ENCODE peak calls at places on chromosomes 16 and 17, in nine cellular contexts. W is brain microvascular endothelial cell, P is pancreas, M is heart right ventricle, O is tibial nerve, Y is BE2C, G is MG63, V is Karpas-422, B is body of pancreas. T is an unnamed sample.

GRCh38 chr16:730666-731509 is 4.0 kb downstream of the HAGHL start:
- DNase-seq in P (peak; percentile 50), W (no peak), M (no peak), G (no peak), Y (no peak), V (peak; percentile 54), B (no peak), O (no peak), T (no peak)

GRCh38 chr17:1779571-1780074 is 17.8 kb downstream of the SERPINF1 start:
- DNase-seq in V (no peak), O (peak; percentile 97), G (peak; percentile 75), Y (no peak), B (peak; percentile 52), W (peak; percentile 94), P (no peak), M (peak; percentile 58), T (no peak)

GRCh38 chr16:49929606-49930005 is 73.7 kb upstream of the ZNF423 start:
- DNase-seq in O (no peak), P (no peak), W (no peak), V (no peak), M (no peak), B (no peak), Y (no peak), G (no peak), T (no peak)

GRCh38 chr17:67055811-67056745 is 11.7 kb downstream of the CACNG1 start:
- DNase-seq in W (no peak), P (no peak), O (no peak), Y (no peak), G (no peak), M (no peak), V (peak; percentile 65), B (peak; percentile 16), T (peak; percentile 55)

GRCh38 chr17:65495255-65496060 is 66.0 kb downstream of the AXIN2 start:
- DNase-seq in G (no peak), P (no peak), W (no peak), Y (no peak), B (no peak), O (no peak), M (no peak), V (no peak), T (peak; percentile 41)

GRCh38 chr16:84068783-84069464 is 26.3 kb upstream of the SLC38A8 start:
- DNase-seq in M (no peak), O (no peak), V (no peak), G (no peak), P (peak; percentile 39), Y (no peak), B (no peak), W (no peak), T (no peak)

GRCh38 chr16:51509336-51509735 is 358.3 kb upstream of the SALL1 start:
- DNase-seq in M (no peak), G (no peak), V (peak; percentile 45), B (no peak), Y (no peak), P (no peak), O (no peak), W (no peak), T (no peak)

GRCh38 chr16:29809031-29809747 is 2.8 kb upstream of the PRRT2 start:
- DNase-seq in B (no peak), V (no peak), O (no peak), Y (no peak), W (no peak), P (no peak), G (no peak), M (no peak), T (no peak)

GRCh38 chr16:882256-882655 is 81.7 kb upstream of the GNG13 start:
- DNase-seq in V (no peak), Y (no peak), B (no peak), M (no peak), G (no peak), W (no peak), P (no peak), O (no peak), T (no peak)

GRCh38 chr16:53773150-53773846 is 69.3 kb downstream of the FTO start:
- DNase-seq in O (peak; percentile 28), P (no peak), V (peak; percentile 81), G (peak; percentile 72), W (peak; percentile 73), M (no peak), Y (peak; percentile 46), B (peak; percentile 56), T (peak; percentile 94)

GRCh38 chr16:34801875-34802274 is 1342.5 kb downstream of the TP53TG3F start:
- DNase-seq in V (no peak), B (no peak), O (no peak), M (peak; percentile 5), Y (no peak), G (no peak), W (no peak), P (peak; percentile 43), T (no peak)

GRCh38 chr16:63655846-63656245 is 1466.0 kb downstream of the CDH11 start:
- DNase-seq in G (no peak), P (no peak), W (no peak), O (no peak), B (no peak), V (no peak), M (no peak), Y (no peak), T (no peak)

GRCh38 chr16:87558682-87559081 is 43.6 kb upstream of the JPH3 start:
- DNase-seq in O (no peak), B (no peak), W (no peak), V (no peak), G (no peak), P (no peak), M (no peak), Y (no peak), T (no peak)

GRCh38 chr16:11619327-11619851 is 32.7 kb upstream of the LITAF start:
- DNase-seq in Y (no peak), O (no peak), B (no peak), M (no peak), P (no peak), G (no peak), W (no peak), V (no peak), T (peak; percentile 38)

GRCh38 chr16:89402962-89403361 is 87.4 kb downstream of the ANKRD11 start:
- DNase-seq in B (no peak), P (no peak), Y (no peak), V (no peak), G (no peak), W (no peak), M (no peak), O (no peak), T (no peak)

GRCh38 chr17:12047977-12048376 is 27.3 kb downstream of the MAP2K4 start:
- DNase-seq in B (no peak), Y (peak; percentile 3), P (no peak), V (no peak), O (no peak), G (peak; percentile 22), W (peak; percentile 53), M (no peak), T (no peak)

GRCh38 chr16:2499454-2499853 is 14.3 kb upstream of the ATP6V0C start:
- DNase-seq in B (no peak), O (no peak), P (no peak), G (no peak), M (no peak), V (no peak), W (no peak), Y (no peak), T (no peak)

GRCh38 chr16:81826523-81826922 is 47.4 kb downstream of the PLCG2 start:
- DNase-seq in G (no peak), W (no peak), B (no peak), O (no peak), P (no peak), V (peak; percentile 60), Y (no peak), M (no peak), T (no peak)

GRCh38 chr17:9071921-9072503 is 50.7 kb downstream of the NTN1 start:
- DNase-seq in M (no peak), V (no peak), B (no peak), G (no peak), P (no peak), Y (no peak), W (no peak), O (no peak), T (no peak)

GRCh38 chr17:79681101-79681621 is 49.6 kb upstream of the ENPP7 start:
- DNase-seq in W (no peak), P (no peak), O (no peak), M (no peak), B (no peak), G (no peak), Y (no peak), V (no peak), T (no peak)
- H3K27me3 ChIP-seq in W (no peaks in the 10 kb centered on the region), P (no peaks in the 10 kb centered on the region), O (no peaks in the 10 kb centered on the region), M (peaks cover 58% of the 10 kb centered on the region), B (no peaks in the 10 kb centered on the region), G (peaks cover 36% of the 10 kb centered on the region), Y (no peaks in the 10 kb centered on the region), V (no peaks in the 10 kb centered on the region), T (no peaks in the 10 kb centered on the region)

GRCh38 chr16:67174706-67175231 is 4.4 kb downstream of the NOL3 start:
- DNase-seq in Y (no peak), B (no peak), W (no peak), O (no peak), G (no peak), M (no peak), P (no peak), V (no peak), T (no peak)
- H3K27me3 ChIP-seq in Y (no peaks in the 10 kb centered on the region), B (no peaks in the 10 kb centered on the region), W (no peaks in the 10 kb centered on the region), O (no peaks in the 10 kb centered on the region), G (no peaks in the 10 kb centered on the region), M (no peaks in the 10 kb centered on the region), P (no peaks in the 10 kb centered on the region), V (no peaks in the 10 kb centered on the region), T (no peaks in the 10 kb centered on the region)

DNA sequence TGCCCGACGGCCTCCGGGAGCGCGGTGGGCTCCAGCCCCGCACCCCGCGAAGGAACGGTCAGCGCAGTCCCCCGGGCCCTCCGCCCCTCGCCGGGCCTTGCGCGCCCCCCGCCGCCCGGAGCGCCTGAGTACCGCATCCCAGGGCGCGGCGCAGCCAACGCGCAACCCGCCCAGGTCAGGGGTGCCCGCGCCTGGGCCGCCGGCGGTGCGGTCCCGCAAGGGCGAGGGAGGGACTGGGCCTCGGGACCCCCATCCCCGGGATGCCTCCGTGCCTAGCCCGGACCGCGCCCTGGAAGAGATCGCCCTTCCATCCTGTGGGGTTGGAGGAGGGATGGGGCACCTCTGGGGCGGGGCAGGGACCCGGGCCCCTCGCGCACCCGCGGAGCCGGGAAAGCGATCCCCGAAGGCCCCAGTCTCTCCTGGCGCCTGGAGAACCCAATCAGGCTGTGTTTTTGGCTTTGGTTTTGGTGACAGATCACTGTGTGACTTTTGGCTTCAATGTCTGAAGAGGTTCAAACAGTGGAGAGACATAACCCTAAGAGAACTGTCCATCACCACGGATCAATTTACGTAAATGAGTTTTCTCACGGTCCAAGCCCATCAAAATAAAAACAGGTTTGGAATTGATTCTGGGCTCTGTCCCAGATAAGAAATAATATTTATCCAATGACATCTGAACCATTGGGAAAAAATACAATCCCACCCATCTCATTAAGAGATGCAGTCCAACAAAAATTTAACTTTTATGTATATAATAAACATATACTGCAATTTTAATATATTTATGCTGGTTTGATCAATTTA is 17.8 kb downstream of the ENPP7 start:
- DNase-seq in B (no peak), O (no peak), G (no peak), Y (no peak), M (no peak), V (no peak), W (no peak), P (no peak), T (no peak)
- H3K27me3 ChIP-seq in B (no peaks in the 10 kb centered on the region), O (peaks cover 2% of the 10 kb centered on the region), G (peaks cover 2% of the 10 kb centered on the region), Y (peaks cover 40% of the 10 kb centered on the region), M (peaks cover 72% of the 10 kb centered on the region), V (no peaks in the 10 kb centered on the region), W (peaks cover 35% of the 10 kb centered on the region), P (no peaks in the 10 kb centered on the region), T (peaks cover 25% of the 10 kb centered on the region)

DNA sequence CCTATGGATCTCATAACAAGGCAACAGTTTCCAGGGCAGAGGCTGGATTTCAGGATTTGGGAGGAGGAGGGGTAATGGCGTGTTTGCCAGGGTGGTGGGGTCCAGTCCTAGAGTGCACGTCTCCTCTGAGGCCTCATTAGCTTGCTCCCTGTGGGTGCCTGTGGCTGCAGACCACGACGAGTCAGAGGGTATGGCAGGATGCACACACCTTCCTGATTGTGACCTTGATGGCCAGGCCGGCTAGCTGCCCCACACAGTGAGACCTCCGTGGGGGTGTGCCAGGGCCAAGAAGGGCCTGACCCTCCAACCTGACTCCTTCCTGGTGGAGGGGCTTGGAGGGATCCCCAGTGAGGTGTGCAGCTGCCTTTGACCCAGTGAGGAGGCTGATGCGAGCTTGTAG is 4.0 kb upstream of the SMTNL2 start:
- DNase-seq in B (no peak), O (no peak), V (no peak), M (no peak), G (no peak), W (no peak), Y (no peak), P (no peak), T (no peak)
- H3K27me3 ChIP-seq in B (no peaks in the 10 kb centered on the region), O (no peaks in the 10 kb centered on the region), V (no peaks in the 10 kb centered on the region), M (peaks cover 23% of the 10 kb centered on the region), G (peaks cover 11% of the 10 kb centered on the region), W (peaks cover 32% of the 10 kb centered on the region), Y (peaks cover 17% of the 10 kb centered on the region), P (no peaks in the 10 kb centered on the region), T (peaks cover 15% of the 10 kb centered on the region)